ENCODE peak calls at places on chromosome X, in five cellular contexts. F is upper lobe of right lung, D is lung, J is neuronal stem cell, B is fibroblast of lung. X is an unnamed sample. For H3K4me1 and H3K27me3, the result is how much of the 10 kb centered on the place peaks cover.

GRCh38 chrX:74343970-74344622 is 40.1 kb downstream of the ZCCHC13 start:
- DNase-seq in D (peak), B (peak), F (no peak), J (peak), X (peak)

GRCh38 chrX:71128915-71129765 is 10.7 kb downstream of the MED12 start:
- DNase-seq in B (peak), F (peak), D (peak), J (no peak), X (peak)

GRCh38 chrX:151999813-152000212 is 25.3 kb upstream of the GABRE start:
- DNase-seq in D (no peak), B (no peak), J (no peak), F (no peak), X (no peak)

GRCh38 chrX:13091111-13091765 is 46.8 kb upstream of the FAM9C start:
- DNase-seq in B (no peak), J (no peak), D (no peak), F (no peak), X (no peak)

GRCh38 chrX:41192880-41193279 is 107.6 kb downstream of the USP9X start:
- DNase-seq in F (no peak), J (no peak), D (no peak), B (peak), X (no peak)

GRCh38 chrX:102651968-102652744 is 873 bp downstream of the GPRASP1 start:
- DNase-seq in F (no peak), B (peak), J (no peak), D (no peak), X (peak)

GRCh38 chrX:31333181-31333831 is 261.5 kb upstream of the FTHL17 start:
- DNase-seq in F (no peak), B (peak), J (no peak), D (no peak), X (no peak)

GRCh38 chrX:13689519-13690211 is 737 bp downstream of the RAB9A start:
- DNase-seq in F (no peak), B (peak), D (no peak), J (no peak), X (no peak)

GRCh38 chrX:153688900-153689590 is 1.3 kb downstream of the SLC6A8 start:
- DNase-seq in D (no peak), B (peak), J (no peak), F (no peak), X (peak)

GRCh38 chrX:107775734-107776511 is at the start of gene TSC22D3:
- DNase-seq in J (no peak), D (peak), F (peak), B (peak), X (peak)

GRCh38 chrX:107775000-107775733 is 420 bp downstream of the TSC22D3 start:
- DNase-seq in D (no peak), F (no peak), J (no peak), B (no peak), X (no peak)

GRCh38 chrX:107773906-107774435 is 1.6 kb downstream of the TSC22D3 start:
- DNase-seq in D (no peak), J (no peak), B (no peak), F (no peak), X (no peak)

GRCh38 chrX:107777536-107777832 is at the start of gene NCBP2L:
- DNase-seq in J (no peak), B (no peak), D (no peak), F (no peak), X (no peak)

GRCh38 chrX:107776649-107777535 is 641 bp upstream of the NCBP2L start:
- DNase-seq in J (peak), B (peak), D (peak), F (peak), X (peak)
- H3K4me3 ChIP-seq in J (no peak), B (peak), D (no peak), F (peak), X (peak)

GRCh38 chrX:45771560-45772340 is 571.1 kb upstream of the DIPK2B start:
- DNase-seq in B (peak), J (no peak), F (peak), D (no peak), X (no peak)
- H3K4me1 ChIP-seq in B (under half), J (under half), F (under half), D (under half), X (under half)

GRCh38 chrX:122833230-122833629 is 350.8 kb upstream of the GRIA3 start:
- DNase-seq in J (no peak), D (no peak), F (no peak), B (no peak), X (no peak)

GRCh38 chrX:122835886-122836285 is 348.2 kb upstream of the GRIA3 start:
- DNase-seq in D (no peak), F (no peak), J (no peak), B (peak), X (no peak)
- H3K27me3 ChIP-seq in D (under half), F (under half), J (under half), B (under half), X (under half)

GRCh38 chrX:38352362-38352761 is at the start of gene OTC:
- DNase-seq in D (no peak), F (no peak), B (no peak), J (no peak), X (no peak)
- H3K4me3 ChIP-seq in D (no peak), F (no peak), B (no peak), J (no peak), X (no peak)

GRCh38 chrX:110404376-110404775 is 45.7 kb downstream of the RTL9 start:
- DNase-seq in J (no peak), F (no peak), D (no peak), B (no peak), X (no peak)

GRCh38 chrX:110402855-110403230 is 44.2 kb downstream of the RTL9 start:
- DNase-seq in F (no peak), J (no peak), D (no peak), B (no peak), X (no peak)

GRCh38 chrX:110403436-110403835 is 44.8 kb downstream of the RTL9 start:
- DNase-seq in B (peak), D (no peak), J (no peak), F (no peak), X (no peak)

GRCh38 chrX:110402091-110402854 is 43.6 kb downstream of the RTL9 start:
- DNase-seq in B (peak), D (no peak), F (no peak), J (no peak), X (peak)

GRCh38 chrX:110403839-110404238 is 45.2 kb downstream of the RTL9 start:
- DNase-seq in F (no peak), D (no peak), B (peak), J (no peak), X (no peak)
- H3K4me1 ChIP-seq in F (under half), D (under half), B (under half), J (under half), X (under half)

X was measured in BE2C.